ENCODE peak calls at places on chromosomes 13 and 19, in ten cellular contexts. Y is hepatocyte, I is breast epithelium, P is adrenal gland, B is H1, E is left lung, X is GM13976, H is B cell, D is omental fat pad, T is uterus. J is an unnamed sample.

GRCh38 chr19:2716275-2716650 is 4.9 kb downstream of the DIRAS1 start:
- DNase-seq in Y (no peak), I (no peak), P (no peak), B (no peak), E (no peak), X (no peak), H (no peak), D (no peak), T (no peak), J (no peak)

GRCh38 chr13:35598233-35598632 is 121.7 kb upstream of the MAB21L1 start:
- DNase-seq in Y (no peak), I (no peak), P (no peak), B (no peak), E (no peak), X (no peak), H (no peak), D (no peak), T (no peak), J (no peak)

GRCh38 chr13:29858667-29859066 is 8.2 kb upstream of the UBL3 start:
- DNase-seq in Y (no peak), I (no peak), P (no peak), B (no peak), E (no peak), X (no peak), H (no peak), D (no peak), T (no peak), J (no peak)

GRCh38 chr19:41325947-41326706 is 16.2 kb downstream of the CCDC97 start:
- DNase-seq in Y (peak), I (no peak), P (no peak), B (peak), E (peak), X (peak), H (peak), D (no peak), T (no peak), J (no peak)

GRCh38 chr19:55197531-55197930 is 11.8 kb downstream of the PTPRH start:
- DNase-seq in Y (peak), I (no peak), P (no peak), B (no peak), E (no peak), X (no peak), H (no peak), D (no peak), T (no peak), J (no peak)

GRCh38 chr13:77429320-77430142 is 102.6 kb upstream of the MYCBP2 start:
- DNase-seq in Y (no peak), I (no peak), P (no peak), B (no peak), E (no peak), X (peak), H (peak), D (no peak), T (no peak), J (no peak)

GRCh38 chr13:27171244-27171829 is at the start of gene USP12:
- DNase-seq in Y (peak), I (peak), P (no peak), B (peak), E (no peak), X (peak), H (peak), D (no peak), T (peak), J (peak)

GRCh38 chr13:113862191-113862765 is 1.6 kb downstream of the GAS6 start:
- DNase-seq in Y (no peak), I (peak), P (no peak), B (peak), E (peak), X (no peak), H (no peak), D (peak), T (no peak), J (no peak)

GRCh38 chr13:77390391-77390790 is 63.5 kb upstream of the MYCBP2 start:
- DNase-seq in Y (no peak), I (no peak), P (no peak), B (no peak), E (no peak), X (no peak), H (no peak), D (no peak), T (no peak), J (no peak)

GRCh38 chr13:102566513-102566912 is 30.3 kb upstream of the TPP2 start:
- DNase-seq in Y (no peak), I (no peak), P (no peak), B (no peak), E (no peak), X (no peak), H (no peak), D (no peak), T (no peak), J (no peak)

GRCh38 chr13:102567857-102568256 is 28.9 kb upstream of the TPP2 start:
- DNase-seq in Y (no peak), I (no peak), P (no peak), B (no peak), E (no peak), X (no peak), H (no peak), D (no peak), T (no peak), J (no peak)

GRCh38 chr13:102569488-102569887 is 27.3 kb upstream of the TPP2 start:
- DNase-seq in Y (no peak), I (no peak), P (no peak), B (no peak), E (no peak), X (no peak), H (no peak), D (no peak), T (no peak), J (no peak)

GRCh38 chr13:102571075-102571474 is 25.7 kb upstream of the TPP2 start:
- DNase-seq in Y (no peak), I (no peak), P (no peak), B (no peak), E (no peak), X (no peak), H (no peak), D (no peak), T (no peak), J (no peak)
- TF ChIP-seq CTCF in Y (peak), I (no peak), P (no peak), B (peak), E (no peak), X (no peak), H (no peak), D (no peak), T (no peak), J (peak)

GRCh38 chr19:15263361-15263985 is 31.2 kb upstream of the EPHX3 start:
- DNase-seq in Y (no peak), I (no peak), P (no peak), B (no peak), E (peak), X (no peak), H (no peak), D (no peak), T (no peak), J (no peak)

GRCh38 chr19:15257782-15258181 is 25.5 kb upstream of the EPHX3 start:
- DNase-seq in Y (no peak), I (no peak), P (no peak), B (no peak), E (peak), X (no peak), H (no peak), D (no peak), T (no peak), J (no peak)

GRCh38 chr19:15259900-15260299 is 27.7 kb upstream of the EPHX3 start:
- DNase-seq in Y (no peak), I (no peak), P (no peak), B (no peak), E (peak), X (no peak), H (no peak), D (no peak), T (no peak), J (no peak)

GRCh38 chr19:15262011-15262410 is 29.8 kb upstream of the EPHX3 start:
- DNase-seq in Y (no peak), I (no peak), P (no peak), B (no peak), E (no peak), X (no peak), H (no peak), D (no peak), T (no peak), J (no peak)

DNA sequence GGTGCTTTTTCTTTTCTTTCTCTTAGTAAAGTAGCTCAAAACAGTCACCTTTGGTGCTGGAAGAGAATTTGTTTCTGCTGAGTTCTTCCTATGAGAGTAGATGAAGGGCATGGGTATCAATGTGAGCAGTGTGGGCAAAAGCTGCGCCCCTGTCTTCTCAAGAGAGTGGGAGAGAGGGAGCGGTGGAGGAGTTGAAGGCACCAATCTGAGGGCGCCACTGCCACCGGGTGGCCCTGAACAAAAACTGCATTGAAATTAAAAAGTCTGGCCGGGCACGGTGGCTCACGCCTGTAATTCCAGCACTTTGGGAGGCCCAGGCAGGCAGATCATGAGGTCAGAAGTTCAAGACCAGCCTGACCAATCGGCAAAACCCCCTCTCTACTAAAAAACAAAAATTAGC is 28.7 kb upstream of the EPHX3 start:
- DNase-seq in Y (no peak), I (no peak), P (no peak), B (no peak), E (peak), X (no peak), H (no peak), D (no peak), T (no peak), J (no peak)
- TF ChIP-seq CTCF in Y (peak), I (no peak), P (no peak), B (peak), E (no peak), X (no peak), H (peak), D (no peak), T (no peak), J (peak)

GRCh38 chr19:18486746-18487145 is 35.1 kb downstream of the ELL start:
- DNase-seq in Y (no peak), I (no peak), P (no peak), B (no peak), E (no peak), X (no peak), H (no peak), D (no peak), T (no peak), J (no peak)

GRCh38 chr19:18487576-18488402 is 34.1 kb downstream of the ELL start:
- DNase-seq in Y (no peak), I (no peak), P (peak), B (no peak), E (no peak), X (no peak), H (no peak), D (no peak), T (no peak), J (no peak)

GRCh38 chr19:18488838-18489626 is 32.8 kb downstream of the ELL start:
- DNase-seq in Y (peak), I (no peak), P (peak), B (peak), E (no peak), X (no peak), H (no peak), D (no peak), T (no peak), J (peak)

GRCh38 chr19:18489627-18490184 is 32.2 kb downstream of the ELL start:
- DNase-seq in Y (no peak), I (no peak), P (no peak), B (no peak), E (no peak), X (no peak), H (no peak), D (no peak), T (no peak), J (no peak)

GRCh38 chr19:18488403-18488723 is 33.5 kb downstream of the ELL start:
- DNase-seq in Y (no peak), I (no peak), P (no peak), B (no peak), E (no peak), X (no peak), H (no peak), D (no peak), T (no peak), J (no peak)
- TF ChIP-seq CTCF in Y (no peak), I (peak), P (no peak), B (peak), E (peak), X (no peak), H (no peak), D (no peak), T (no peak), J (no peak)

GRCh38 chr19:17483605-17484002 is 13.3 kb downstream of the SLC27A1 start:
- DNase-seq in Y (no peak), I (no peak), P (no peak), B (no peak), E (no peak), X (no peak), H (no peak), D (no peak), T (no peak), J (no peak)

GRCh38 chr19:17487240-17488121 is 17.2 kb downstream of the SLC27A1 start:
- DNase-seq in Y (no peak), I (no peak), P (no peak), B (no peak), E (no peak), X (no peak), H (no peak), D (no peak), T (no peak), J (no peak)

GRCh38 chr19:17484520-17485180 is 14.3 kb downstream of the SLC27A1 start:
- DNase-seq in Y (no peak), I (no peak), P (no peak), B (no peak), E (no peak), X (no peak), H (no peak), D (no peak), T (no peak), J (no peak)

GRCh38 chr19:17488593-17489391 is 18.5 kb downstream of the SLC27A1 start:
- DNase-seq in Y (peak), I (peak), P (peak), B (peak), E (peak), X (peak), H (peak), D (peak), T (peak), J (peak)

GRCh38 chr19:17486545-17486944 is 16.2 kb downstream of the SLC27A1 start:
- DNase-seq in Y (no peak), I (no peak), P (no peak), B (no peak), E (no peak), X (no peak), H (no peak), D (no peak), T (no peak), J (no peak)
- TF ChIP-seq CTCF in Y (no peak), I (no peak), P (no peak), B (no peak), E (no peak), X (no peak), H (no peak), D (no peak), T (no peak), J (no peak)